ENCODE peak calls at places on chromosomes 3 and 15, in six cellular contexts. N, L, O, V, F and K are unnamed samples.

GRCh38 chr15:34753236-34753894 is 1.4 kb downstream of the GJD2 start:
- DNase-seq in N (peak), L (no peak), O (peak), V (peak), F (no peak), K (no peak)

GRCh38 chr3:102163039-102163817 is 271.6 kb upstream of the ZPLD1 start:
- DNase-seq in N (no peak), L (no peak), O (no peak), V (no peak), F (no peak), K (no peak)

GRCh38 chr15:40108061-40108854 is 421 bp downstream of the BMF start:
- DNase-seq in N (no peak), L (no peak), O (no peak), V (no peak), F (no peak), K (no peak)

GRCh38 chr3:57160731-57161086 is 4.4 kb downstream of the IL17RD start:
- DNase-seq in N (no peak), L (no peak), O (no peak), V (no peak), F (no peak), K (no peak)

GRCh38 chr15:34855397-34855796 is 60.0 kb upstream of the ACTC1 start:
- DNase-seq in N (no peak), L (no peak), O (no peak), V (no peak), F (no peak), K (no peak)

GRCh38 chr15:80986487-80986886 is 3.1 kb downstream of the MESD start:
- DNase-seq in N (no peak), L (no peak), O (no peak), V (no peak), F (no peak), K (no peak)

GRCh38 chr3:135192929-135193328 is 397.9 kb downstream of the EPHB1 start:
- DNase-seq in N (no peak), L (no peak), O (no peak), V (no peak), F (no peak), K (no peak)

GRCh38 chr3:187628169-187628568 is 42.0 kb downstream of the SST start:
- DNase-seq in N (no peak), L (no peak), O (no peak), V (no peak), F (no peak), K (no peak)

GRCh38 chr3:148006508-148006907 is 597.3 kb downstream of the ZIC1 start:
- DNase-seq in N (no peak), L (no peak), O (no peak), V (no peak), F (no peak), K (no peak)

GRCh38 chr3:179613807-179614206 is 9.2 kb downstream of the NDUFB5 start:
- DNase-seq in N (no peak), L (no peak), O (no peak), V (no peak), F (no peak), K (no peak)

GRCh38 chr15:83092309-83092976 is 15.0 kb upstream of the TM6SF1 start:
- DNase-seq in N (no peak), L (no peak), O (no peak), V (peak), F (no peak), K (no peak)

GRCh38 chr3:159807137-159808028 is 181.3 kb upstream of the IL12A start:
- DNase-seq in N (no peak), L (no peak), O (no peak), V (no peak), F (no peak), K (no peak)

GRCh38 chr15:39925112-39925830 is 5.2 kb upstream of the GPR176 start:
- DNase-seq in N (no peak), L (no peak), O (no peak), V (peak), F (no peak), K (no peak)

GRCh38 chr3:52090620-52091468 is 34.5 kb upstream of the DUSP7 start:
- DNase-seq in N (no peak), L (no peak), O (no peak), V (no peak), F (no peak), K (no peak)

GRCh38 chr3:40505599-40506462 is at the start of gene ZNF620:
- DNase-seq in N (peak), L (peak), O (peak), V (peak), F (no peak), K (peak)

GRCh38 chr15:73296621-73297353 is 72.0 kb downstream of the HCN4 start:
- DNase-seq in N (no peak), L (no peak), O (no peak), V (no peak), F (no peak), K (no peak)

GRCh38 chr3:100068758-100069345 is 45.4 kb downstream of the FILIP1L start:
- DNase-seq in N (peak), L (peak), O (peak), V (peak), F (peak), K (peak)

GRCh38 chr15:52336530-52336929 is 40.9 kb upstream of the MYO5C start:
- DNase-seq in N (no peak), L (no peak), O (no peak), V (peak), F (no peak), K (no peak)

GRCh38 chr15:100759116-100759515 is 120.5 kb upstream of the ALDH1A3 start:
- DNase-seq in N (no peak), L (no peak), O (no peak), V (no peak), F (no peak), K (no peak)

GRCh38 chr3:154040283-154040682 is 80.9 kb upstream of the ARHGEF26 start:
- DNase-seq in N (no peak), L (no peak), O (peak), V (no peak), F (no peak), K (no peak)

GRCh38 chr15:87689716-87690115 is 566.8 kb downstream of the NTRK3 start:
- DNase-seq in N (no peak), L (no peak), O (no peak), V (no peak), F (no peak), K (no peak)

GRCh38 chr3:37054370-37054769 is 61.1 kb downstream of the MLH1 start:
- DNase-seq in N (no peak), L (peak), O (no peak), V (peak), F (peak), K (peak)

GRCh38 chr3:123638936-123639680 is 54.3 kb upstream of the HACD2 start:
- DNase-seq in N (no peak), L (no peak), O (no peak), V (no peak), F (no peak), K (no peak)

DNA sequence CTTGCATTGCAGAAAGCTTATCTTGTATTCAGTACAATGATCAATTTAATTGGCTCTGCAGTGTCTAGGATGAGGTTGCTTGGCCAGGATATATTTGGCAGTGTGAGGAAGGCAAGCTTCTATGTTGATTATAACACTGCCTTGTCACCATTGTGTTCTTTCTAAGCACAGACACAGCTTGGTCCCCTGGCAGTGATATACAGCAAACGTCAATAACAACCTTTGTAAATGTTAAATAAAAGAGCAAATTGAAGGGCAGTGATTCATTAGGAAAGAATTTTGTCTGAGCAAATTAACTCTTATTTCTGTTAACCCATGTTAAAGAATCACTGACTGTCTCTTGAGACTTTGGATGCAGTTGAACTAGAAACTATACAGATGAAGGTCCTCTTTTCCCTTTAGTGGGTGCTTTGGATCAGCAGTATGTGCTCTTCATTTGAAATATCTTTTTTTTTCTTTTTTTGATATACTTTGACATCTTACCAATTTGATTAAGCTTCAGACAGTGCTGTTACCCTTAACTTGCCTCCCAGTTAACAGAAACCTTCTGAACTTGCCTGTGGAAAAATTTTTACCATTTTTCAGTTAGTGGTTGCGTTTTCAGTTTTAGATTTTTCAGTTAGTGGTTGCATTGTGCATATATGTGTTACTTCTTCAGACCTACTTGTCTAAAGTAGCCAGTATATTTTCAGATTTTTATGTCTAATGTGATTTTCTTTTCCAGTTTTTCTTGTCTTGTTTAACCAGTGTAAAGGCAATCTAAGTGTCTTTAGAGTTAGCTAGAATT is 199.8 kb downstream of the TCF12 start:
- DNase-seq in N (no peak), L (no peak), O (peak), V (no peak), F (no peak), K (no peak)
- TF ChIP-seq POLR2A in N (no peak), L (no peak), O (no peak), V (no peak), F (no peak), K (no peak)

GRCh38 chr3:24396338-24396737 is 98.3 kb downstream of the THRB start:
- DNase-seq in N (no peak), L (no peak), O (no peak), V (no peak), F (no peak), K (no peak)
- TF ChIP-seq TAF1 in N (no peak), L (no peak), O (no peak), V (no peak), F (no peak), K (no peak)

DNA sequence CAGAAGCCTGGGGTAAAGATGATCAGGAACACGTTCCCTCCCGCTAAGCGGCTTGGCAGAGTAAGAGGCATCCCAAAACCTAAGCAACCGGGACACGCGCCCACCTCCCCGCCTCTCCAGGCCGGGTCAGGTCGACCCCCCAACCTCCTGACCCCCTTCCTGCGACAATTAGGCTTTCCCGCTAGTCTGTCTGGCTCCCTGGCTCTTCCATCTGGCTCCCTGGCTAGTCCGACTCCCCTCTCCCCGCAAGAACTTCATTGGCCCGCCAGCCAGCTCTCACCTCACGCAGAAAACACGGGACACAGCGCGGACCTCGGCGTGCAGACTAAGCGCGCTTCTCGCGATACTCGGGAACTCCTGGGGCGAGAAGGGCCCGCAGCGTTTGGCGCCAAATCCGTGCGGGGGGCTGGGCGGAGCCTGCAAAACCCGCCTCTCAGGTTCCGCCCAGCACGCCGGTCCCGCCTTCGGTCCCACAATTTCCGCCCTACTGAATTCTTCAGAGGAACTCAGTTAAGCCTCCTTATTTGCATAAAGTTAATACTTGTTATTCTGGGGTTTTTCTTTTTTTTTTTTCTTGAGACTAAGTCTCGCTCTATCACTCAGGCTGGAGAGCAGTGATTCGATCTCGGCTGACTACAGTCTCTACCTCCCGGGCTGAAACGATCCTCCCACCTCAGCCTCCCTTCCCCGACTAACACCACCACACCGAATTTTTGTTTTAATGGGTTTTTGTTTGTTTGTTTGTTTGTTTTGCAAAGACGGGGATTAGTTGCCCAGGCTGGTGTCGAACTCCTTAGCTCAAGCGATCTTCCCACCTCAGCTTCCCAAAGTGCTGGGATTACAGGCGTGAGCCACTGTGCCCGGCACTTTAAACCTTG is at the start of gene TIPIN:
- DNase-seq in N (peak), L (peak), O (peak), V (peak), F (peak), K (peak)
- TF ChIP-seq POLR2A in N (peak), L (peak), O (peak), V (peak), F (peak), K (peak)

DNA sequence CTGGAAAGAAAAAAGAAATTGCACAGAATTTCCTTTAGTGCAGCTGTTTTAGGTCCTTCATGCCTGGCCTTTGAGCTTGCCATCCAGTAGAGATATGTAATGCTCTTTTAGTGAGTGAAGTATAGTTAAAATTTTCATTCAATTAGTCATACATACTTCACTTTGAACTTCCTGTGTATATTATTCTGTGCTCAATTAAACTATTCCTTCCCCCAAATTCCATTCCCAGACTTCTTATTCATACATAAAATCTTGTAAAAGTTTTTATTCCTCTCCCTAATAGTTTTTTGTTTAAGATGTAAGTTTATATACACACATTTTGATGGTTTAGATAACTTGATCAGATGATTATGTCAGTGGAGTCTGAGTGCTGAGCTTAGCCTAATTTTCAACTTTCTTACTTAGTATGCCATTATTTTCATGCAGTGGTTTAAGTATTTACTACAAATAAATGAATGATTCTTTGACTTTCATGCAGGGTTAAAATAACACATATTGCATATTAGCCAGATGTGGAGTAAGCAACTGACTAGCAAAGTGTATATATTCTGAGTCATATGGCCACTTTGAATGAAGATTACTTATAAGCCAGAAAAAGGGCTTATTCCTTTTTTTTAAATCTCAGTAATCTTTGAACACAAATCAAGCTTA is 42.5 kb upstream of the ABHD10 start:
- DNase-seq in N (no peak), L (no peak), O (no peak), V (no peak), F (no peak), K (no peak)
- TF ChIP-seq TAF1 in N (no peak), L (no peak), O (no peak), V (no peak), F (no peak), K (no peak)

DNA sequence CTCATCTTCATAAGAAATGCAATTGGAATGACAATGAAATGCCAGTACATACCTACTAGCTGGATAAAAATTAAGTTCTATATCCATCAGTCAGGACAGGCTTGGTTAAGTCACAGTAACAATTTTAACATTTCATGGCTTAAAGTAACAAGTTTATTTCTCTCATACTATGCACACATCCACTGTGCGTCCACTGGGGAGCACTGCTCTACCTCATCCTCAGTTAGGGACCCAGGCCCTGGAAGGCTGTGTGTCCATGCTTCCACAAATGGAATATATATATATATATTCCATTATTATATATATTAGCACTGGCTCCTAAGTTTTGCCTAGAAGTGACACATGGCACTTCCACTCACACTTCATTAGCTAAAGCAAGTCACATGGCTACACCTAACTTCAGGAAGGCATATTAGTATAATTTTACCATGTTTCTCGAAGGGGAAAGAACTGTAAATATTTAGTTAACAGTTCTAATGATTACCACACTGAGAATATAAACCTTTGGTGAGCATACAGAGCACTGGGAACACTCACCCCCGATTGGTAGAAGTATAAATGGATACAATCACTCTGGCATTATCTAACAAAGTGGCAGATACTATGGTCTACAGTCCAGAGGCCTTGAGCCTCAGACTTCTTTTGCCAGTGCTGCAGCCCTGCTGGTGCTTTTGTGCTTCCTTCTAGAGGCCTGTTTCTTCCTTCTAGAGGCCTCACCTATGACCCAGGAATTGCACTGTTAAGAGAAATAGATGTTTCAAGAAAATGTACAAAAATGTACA is 28.6 kb downstream of the AP3S2 start:
- DNase-seq in N (no peak), L (no peak), O (no peak), V (no peak), F (no peak), K (no peak)
- TF ChIP-seq POLR2A in N (no peak), L (no peak), O (no peak), V (no peak), F (no peak), K (no peak)

GRCh38 chr3:48564022-48564421 is 441 bp upstream of the UCN2 start:
- DNase-seq in N (no peak), L (no peak), O (peak), V (no peak), F (no peak), K (no peak)
- TF ChIP-seq TAF1 in N (no peak), L (no peak), O (no peak), V (no peak), F (no peak), K (no peak)

GRCh38 chr3:151856106-151856505 is 17.3 kb upstream of the SUCNR1 start:
- DNase-seq in N (no peak), L (no peak), O (no peak), V (no peak), F (no peak), K (no peak)

GRCh38 chr3:151863611-151864010 is 9.8 kb upstream of the SUCNR1 start:
- DNase-seq in N (no peak), L (no peak), O (no peak), V (no peak), F (no peak), K (no peak)

GRCh38 chr3:151859125-151859741 is 14.2 kb upstream of the SUCNR1 start:
- DNase-seq in N (no peak), L (no peak), O (no peak), V (no peak), F (no peak), K (no peak)

GRCh38 chr3:151864423-151865101 is 8.9 kb upstream of the SUCNR1 start:
- DNase-seq in N (no peak), L (no peak), O (no peak), V (no peak), F (no peak), K (no peak)

GRCh38 chr3:151859905-151860304 is 13.5 kb upstream of the SUCNR1 start:
- DNase-seq in N (no peak), L (no peak), O (no peak), V (no peak), F (no peak), K (no peak)
- TF ChIP-seq POLR2A in N (no peak), L (no peak), O (no peak), V (no peak), F (no peak), K (no peak)

GRCh38 chr3:11582123-11582968 is 61.4 kb downstream of the VGLL4 start:
- DNase-seq in N (peak), L (no peak), O (no peak), V (no peak), F (no peak), K (no peak)
- TF ChIP-seq TAF1 in N (no peak), L (no peak), O (no peak), V (no peak), F (no peak), K (no peak)

DNA sequence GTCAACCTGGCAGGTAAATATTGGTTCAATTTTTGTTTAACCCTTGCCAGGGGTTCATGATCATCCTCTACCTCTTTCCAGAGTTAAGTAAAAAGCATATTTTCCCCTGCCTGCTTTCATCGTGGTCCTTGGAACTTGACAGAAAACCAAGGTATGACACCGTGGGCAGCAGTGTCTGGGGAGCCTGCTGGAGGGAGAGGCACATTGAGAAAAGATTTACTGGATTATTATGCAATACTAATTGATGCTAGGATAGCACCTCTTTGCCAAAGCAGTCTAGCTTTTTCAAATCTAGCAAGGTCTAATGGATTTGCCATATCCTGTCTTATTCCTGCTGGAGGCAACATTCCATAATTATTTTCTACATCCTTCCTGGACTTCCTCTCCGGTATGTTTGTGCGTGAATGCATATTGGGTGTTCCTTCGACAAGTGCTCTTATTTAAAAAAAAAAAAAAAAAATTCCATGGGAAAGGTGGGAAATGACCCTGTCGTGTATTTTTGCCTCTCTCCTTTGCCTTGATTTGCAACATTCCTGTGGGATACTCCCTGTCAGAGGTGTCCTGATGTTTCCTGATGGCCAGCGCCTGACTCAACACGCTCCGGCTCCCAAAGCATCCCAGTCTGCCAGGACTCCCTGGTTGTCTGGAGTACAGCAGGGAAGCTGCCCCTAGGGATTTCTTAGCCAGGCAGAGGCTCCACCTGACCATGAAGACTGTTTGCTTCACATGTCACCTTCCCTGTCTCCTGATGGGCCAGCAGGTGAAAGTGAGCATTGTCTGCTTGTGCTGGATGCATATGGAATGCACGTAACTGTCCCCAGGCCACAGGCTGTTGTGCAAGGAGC is 6.3 kb downstream of the BHLHE40 start:
- DNase-seq in N (no peak), L (no peak), O (peak), V (no peak), F (no peak), K (no peak)
- TF ChIP-seq POLR2A in N (no peak), L (peak), O (no peak), V (peak), F (peak), K (peak)